ENCODE peak calls at places on chromosomes 6 and 20, in seven cellular contexts. One of them, this sample, is unnamed.
A peak's percentile ranks its signal among the peaks of the same experiment; 100 is the strongest.

GRCh38 chr6:33392979-33393378 is 1.4 kb downstream of the KIFC1 start:
- DNase-seq in GM04504: no peak
- DNase-seq in IMR-90: no peak
- DNase-seq in fibroblast of mammary gland: no peak
- DNase-seq in left kidney: no peak
- DNase-seq in stimulated activated effector memory CD8-positive, alpha-beta T cell treated with anti-CD3 and anti-CD28 coated beads, Interleukin-12 subunit alpha, Interleukin-12 subunit beta, amount 100 ng/mL, for 72 hours: no peak
- DNase-seq in substantia nigra: no peak
- DNase-seq in this sample: no peak

GRCh38 chr6:100342830-100343229 is 121.9 kb downstream of the SIM1 start:
- DNase-seq in GM04504: no peak
- DNase-seq in IMR-90: peak; percentile 47
- DNase-seq in fibroblast of mammary gland: no peak
- DNase-seq in left kidney: peak; percentile 19
- DNase-seq in stimulated activated effector memory CD8-positive, alpha-beta T cell treated with anti-CD3 and anti-CD28 coated beads, Interleukin-12 subunit alpha, Interleukin-12 subunit beta, amount 100 ng/mL, for 72 hours: no peak
- DNase-seq in substantia nigra: no peak
- DNase-seq in this sample: peak; percentile 69

GRCh38 chr6:26163733-26164505 is 76.7 kb downstream of the HFE start:
- DNase-seq in GM04504: no peak
- DNase-seq in IMR-90: no peak
- DNase-seq in fibroblast of mammary gland: no peak
- DNase-seq in left kidney: no peak
- DNase-seq in stimulated activated effector memory CD8-positive, alpha-beta T cell treated with anti-CD3 and anti-CD28 coated beads, Interleukin-12 subunit alpha, Interleukin-12 subunit beta, amount 100 ng/mL, for 72 hours: peak; percentile 46
- DNase-seq in substantia nigra: no peak
- DNase-seq in this sample: no peak

GRCh38 chr20:25243416-25243979 is 4.4 kb upstream of the PYGB start:
- DNase-seq in GM04504: no peak
- DNase-seq in IMR-90: no peak
- DNase-seq in fibroblast of mammary gland: no peak
- DNase-seq in left kidney: no peak
- DNase-seq in stimulated activated effector memory CD8-positive, alpha-beta T cell treated with anti-CD3 and anti-CD28 coated beads, Interleukin-12 subunit alpha, Interleukin-12 subunit beta, amount 100 ng/mL, for 72 hours: no peak
- DNase-seq in substantia nigra: no peak
- DNase-seq in this sample: no peak

GRCh38 chr6:23414204-23414501 is 711.9 kb upstream of the NRSN1 start:
- DNase-seq in GM04504: no peak
- DNase-seq in IMR-90: peak; percentile 92
- DNase-seq in fibroblast of mammary gland: peak; percentile 60
- DNase-seq in left kidney: peak; percentile 71
- DNase-seq in stimulated activated effector memory CD8-positive, alpha-beta T cell treated with anti-CD3 and anti-CD28 coated beads, Interleukin-12 subunit alpha, Interleukin-12 subunit beta, amount 100 ng/mL, for 72 hours: no peak
- DNase-seq in substantia nigra: no peak
- DNase-seq in this sample: peak; percentile 13

GRCh38 chr6:33427585-33428218 is 7.8 kb downstream of the SYNGAP1 start:
- DNase-seq in GM04504: no peak
- DNase-seq in IMR-90: no peak
- DNase-seq in fibroblast of mammary gland: no peak
- DNase-seq in left kidney: peak; percentile 68
- DNase-seq in stimulated activated effector memory CD8-positive, alpha-beta T cell treated with anti-CD3 and anti-CD28 coated beads, Interleukin-12 subunit alpha, Interleukin-12 subunit beta, amount 100 ng/mL, for 72 hours: peak; percentile 72
- DNase-seq in substantia nigra: peak; percentile 60
- DNase-seq in this sample: no peak

GRCh38 chr6:107712523-107713213 is 111.4 kb downstream of the SCML4 start:
- DNase-seq in GM04504: no peak
- DNase-seq in IMR-90: peak; percentile 86
- DNase-seq in fibroblast of mammary gland: peak; percentile 81
- DNase-seq in left kidney: peak; percentile 84
- DNase-seq in stimulated activated effector memory CD8-positive, alpha-beta T cell treated with anti-CD3 and anti-CD28 coated beads, Interleukin-12 subunit alpha, Interleukin-12 subunit beta, amount 100 ng/mL, for 72 hours: peak; percentile 70
- DNase-seq in substantia nigra: no peak
- DNase-seq in this sample: peak; percentile 24

GRCh38 chr6:31736768-31737314 is 511 bp upstream of the CLIC1 start:
- DNase-seq in GM04504: no peak
- DNase-seq in IMR-90: no peak
- DNase-seq in fibroblast of mammary gland: no peak
- DNase-seq in left kidney: peak; percentile 25
- DNase-seq in stimulated activated effector memory CD8-positive, alpha-beta T cell treated with anti-CD3 and anti-CD28 coated beads, Interleukin-12 subunit alpha, Interleukin-12 subunit beta, amount 100 ng/mL, for 72 hours: no peak
- DNase-seq in substantia nigra: no peak
- DNase-seq in this sample: no peak

GRCh38 chr6:144415835-144416237 is 130.7 kb downstream of the UTRN start:
- DNase-seq in GM04504: no peak
- DNase-seq in IMR-90: peak; percentile 84
- DNase-seq in fibroblast of mammary gland: peak; percentile 96
- DNase-seq in left kidney: no peak
- DNase-seq in stimulated activated effector memory CD8-positive, alpha-beta T cell treated with anti-CD3 and anti-CD28 coated beads, Interleukin-12 subunit alpha, Interleukin-12 subunit beta, amount 100 ng/mL, for 72 hours: no peak
- DNase-seq in substantia nigra: no peak
- DNase-seq in this sample: peak; percentile 68

GRCh38 chr6:4446982-4447381 is 311.6 kb upstream of the ECI2 start:
- DNase-seq in GM04504: peak; percentile 62
- DNase-seq in IMR-90: peak; percentile 92
- DNase-seq in fibroblast of mammary gland: peak; percentile 93
- DNase-seq in left kidney: no peak
- DNase-seq in stimulated activated effector memory CD8-positive, alpha-beta T cell treated with anti-CD3 and anti-CD28 coated beads, Interleukin-12 subunit alpha, Interleukin-12 subunit beta, amount 100 ng/mL, for 72 hours: no peak
- DNase-seq in substantia nigra: no peak
- DNase-seq in this sample: peak; percentile 15

GRCh38 chr20:62424249-62425109 is 2.9 kb downstream of the RBBP8NL start:
- DNase-seq in GM04504: no peak
- DNase-seq in IMR-90: no peak
- DNase-seq in fibroblast of mammary gland: no peak
- DNase-seq in left kidney: no peak
- DNase-seq in stimulated activated effector memory CD8-positive, alpha-beta T cell treated with anti-CD3 and anti-CD28 coated beads, Interleukin-12 subunit alpha, Interleukin-12 subunit beta, amount 100 ng/mL, for 72 hours: no peak
- DNase-seq in substantia nigra: no peak
- DNase-seq in this sample: no peak

GRCh38 chr6:117072134-117072533 is 193.2 kb upstream of the VGLL2 start:
- DNase-seq in GM04504: no peak
- DNase-seq in IMR-90: no peak
- DNase-seq in fibroblast of mammary gland: peak; percentile 0
- DNase-seq in left kidney: no peak
- DNase-seq in stimulated activated effector memory CD8-positive, alpha-beta T cell treated with anti-CD3 and anti-CD28 coated beads, Interleukin-12 subunit alpha, Interleukin-12 subunit beta, amount 100 ng/mL, for 72 hours: no peak
- DNase-seq in substantia nigra: no peak
- DNase-seq in this sample: no peak

GRCh38 chr6:15872252-15873103 is 209.7 kb upstream of the DTNBP1 start:
- DNase-seq in GM04504: no peak
- DNase-seq in IMR-90: no peak
- DNase-seq in fibroblast of mammary gland: peak; percentile 73
- DNase-seq in left kidney: peak; percentile 52
- DNase-seq in stimulated activated effector memory CD8-positive, alpha-beta T cell treated with anti-CD3 and anti-CD28 coated beads, Interleukin-12 subunit alpha, Interleukin-12 subunit beta, amount 100 ng/mL, for 72 hours: peak; percentile 42
- DNase-seq in substantia nigra: no peak
- DNase-seq in this sample: peak; percentile 77

GRCh38 chr20:58712823-58713731 is 20.5 kb downstream of the NPEPL1 start:
- DNase-seq in GM04504: no peak
- DNase-seq in IMR-90: no peak
- DNase-seq in fibroblast of mammary gland: no peak
- DNase-seq in left kidney: no peak
- DNase-seq in stimulated activated effector memory CD8-positive, alpha-beta T cell treated with anti-CD3 and anti-CD28 coated beads, Interleukin-12 subunit alpha, Interleukin-12 subunit beta, amount 100 ng/mL, for 72 hours: peak; percentile 43
- DNase-seq in substantia nigra: no peak
- DNase-seq in this sample: no peak

GRCh38 chr20:32231847-32232246 is 24.2 kb downstream of the POFUT1 start:
- DNase-seq in GM04504: no peak
- DNase-seq in IMR-90: peak; percentile 61
- DNase-seq in fibroblast of mammary gland: no peak
- DNase-seq in left kidney: peak; percentile 12
- DNase-seq in stimulated activated effector memory CD8-positive, alpha-beta T cell treated with anti-CD3 and anti-CD28 coated beads, Interleukin-12 subunit alpha, Interleukin-12 subunit beta, amount 100 ng/mL, for 72 hours: peak; percentile 77
- DNase-seq in substantia nigra: no peak
- DNase-seq in this sample: no peak

GRCh38 chr6:38319259-38320255 is 320.2 kb downstream of the BTBD9 start:
- DNase-seq in GM04504: no peak
- DNase-seq in IMR-90: peak; percentile 9
- DNase-seq in fibroblast of mammary gland: no peak
- DNase-seq in left kidney: peak; percentile 6
- DNase-seq in stimulated activated effector memory CD8-positive, alpha-beta T cell treated with anti-CD3 and anti-CD28 coated beads, Interleukin-12 subunit alpha, Interleukin-12 subunit beta, amount 100 ng/mL, for 72 hours: no peak
- DNase-seq in substantia nigra: no peak
- DNase-seq in this sample: no peak

GRCh38 chr20:50190251-50191064 is at the start of gene CEBPB:
- DNase-seq in GM04504: peak; percentile 82
- DNase-seq in IMR-90: peak; percentile 88
- DNase-seq in fibroblast of mammary gland: peak; percentile 84
- DNase-seq in left kidney: peak; percentile 95
- DNase-seq in stimulated activated effector memory CD8-positive, alpha-beta T cell treated with anti-CD3 and anti-CD28 coated beads, Interleukin-12 subunit alpha, Interleukin-12 subunit beta, amount 100 ng/mL, for 72 hours: peak; percentile 92
- DNase-seq in substantia nigra: peak; percentile 70
- DNase-seq in this sample: peak; percentile 79

GRCh38 chr6:134431306-134431919 is 113.5 kb upstream of the SGK1 start:
- DNase-seq in GM04504: no peak
- DNase-seq in IMR-90: peak; percentile 71
- DNase-seq in fibroblast of mammary gland: peak; percentile 62
- DNase-seq in left kidney: no peak
- DNase-seq in stimulated activated effector memory CD8-positive, alpha-beta T cell treated with anti-CD3 and anti-CD28 coated beads, Interleukin-12 subunit alpha, Interleukin-12 subunit beta, amount 100 ng/mL, for 72 hours: no peak
- DNase-seq in substantia nigra: no peak
- DNase-seq in this sample: peak; percentile 38

This sample was measured in LHCN-M2.